ENCODE peak calls at places on chromosomes 16 and 17, in eight cellular contexts. One of them, this sample, is unnamed.

GRCh38 chr16:23155445-23156049 is 6.3 kb upstream of the USP31 start:
- DNase-seq in sigmoid colon: no peak
- DNase-seq in CD8-positive, alpha-beta memory T cell: no peak
- DNase-seq in lung: no peak
- DNase-seq in thoracic aorta: no peak
- DNase-seq in cardiac muscle cell: peak; percentile 27
- DNase-seq in left lung: no peak
- DNase-seq in K562: no peak
- DNase-seq in this sample: no peak

GRCh38 chr16:48963901-48964615 is 317.6 kb downstream of the CBLN1 start:
- DNase-seq in sigmoid colon: no peak
- DNase-seq in CD8-positive, alpha-beta memory T cell: no peak
- DNase-seq in lung: no peak
- DNase-seq in thoracic aorta: no peak
- DNase-seq in cardiac muscle cell: no peak
- DNase-seq in left lung: no peak
- DNase-seq in K562: no peak
- DNase-seq in this sample: no peak

GRCh38 chr16:51465026-51465425 is 314.0 kb upstream of the SALL1 start:
- DNase-seq in sigmoid colon: no peak
- DNase-seq in CD8-positive, alpha-beta memory T cell: no peak
- DNase-seq in lung: no peak
- DNase-seq in thoracic aorta: no peak
- DNase-seq in cardiac muscle cell: no peak
- DNase-seq in left lung: no peak
- DNase-seq in K562: no peak
- DNase-seq in this sample: no peak

GRCh38 chr17:48460055-48460454 is 30.0 kb upstream of the SKAP1 start:
- DNase-seq in sigmoid colon: no peak
- DNase-seq in CD8-positive, alpha-beta memory T cell: no peak
- DNase-seq in lung: no peak
- DNase-seq in thoracic aorta: no peak
- DNase-seq in cardiac muscle cell: no peak
- DNase-seq in left lung: no peak
- DNase-seq in K562: peak; percentile 69
- DNase-seq in this sample: no peak

GRCh38 chr16:35706901-35707300 is 2247.5 kb downstream of the TP53TG3F start:
- DNase-seq in sigmoid colon: no peak
- DNase-seq in CD8-positive, alpha-beta memory T cell: no peak
- DNase-seq in lung: no peak
- DNase-seq in thoracic aorta: no peak
- DNase-seq in cardiac muscle cell: no peak
- DNase-seq in left lung: no peak
- DNase-seq in K562: no peak
- DNase-seq in this sample: no peak

GRCh38 chr16:65274576-65274975 is 152.7 kb upstream of the CDH11 start:
- DNase-seq in sigmoid colon: no peak
- DNase-seq in CD8-positive, alpha-beta memory T cell: no peak
- DNase-seq in lung: no peak
- DNase-seq in thoracic aorta: no peak
- DNase-seq in cardiac muscle cell: no peak
- DNase-seq in left lung: no peak
- DNase-seq in K562: no peak
- DNase-seq in this sample: no peak

GRCh38 chr17:79597996-79598557 is 12.8 kb downstream of the RBFOX3 start:
- DNase-seq in sigmoid colon: no peak
- DNase-seq in CD8-positive, alpha-beta memory T cell: no peak
- DNase-seq in lung: no peak
- DNase-seq in thoracic aorta: no peak
- DNase-seq in cardiac muscle cell: no peak
- DNase-seq in left lung: no peak
- DNase-seq in K562: no peak
- DNase-seq in this sample: no peak

GRCh38 chr16:69448470-69449193 is 24.2 kb downstream of the CYB5B start:
- DNase-seq in sigmoid colon: no peak
- DNase-seq in CD8-positive, alpha-beta memory T cell: no peak
- DNase-seq in lung: no peak
- DNase-seq in thoracic aorta: no peak
- DNase-seq in cardiac muscle cell: no peak
- DNase-seq in left lung: no peak
- DNase-seq in K562: no peak
- DNase-seq in this sample: no peak

GRCh38 chr17:5110816-5111215 is 862 bp downstream of the ZNF232 start:
- DNase-seq in sigmoid colon: no peak
- DNase-seq in CD8-positive, alpha-beta memory T cell: no peak
- DNase-seq in lung: no peak
- DNase-seq in thoracic aorta: no peak
- DNase-seq in cardiac muscle cell: no peak
- DNase-seq in left lung: no peak
- DNase-seq in K562: no peak
- DNase-seq in this sample: no peak

GRCh38 chr16:48366165-48367093 is 18.8 kb downstream of the SIAH1 start:
- DNase-seq in sigmoid colon: peak; percentile 79
- DNase-seq in CD8-positive, alpha-beta memory T cell: peak; percentile 62
- DNase-seq in lung: peak; percentile 65
- DNase-seq in thoracic aorta: no peak
- DNase-seq in cardiac muscle cell: peak; percentile 39
- DNase-seq in left lung: no peak
- DNase-seq in K562: no peak
- DNase-seq in this sample: peak; percentile 49

GRCh38 chr17:42518046-42518754 is 17.8 kb upstream of the NAGLU start:
- DNase-seq in sigmoid colon: peak; percentile 97
- DNase-seq in CD8-positive, alpha-beta memory T cell: no peak
- DNase-seq in lung: peak; percentile 80
- DNase-seq in thoracic aorta: peak; percentile 80
- DNase-seq in cardiac muscle cell: no peak
- DNase-seq in left lung: peak; percentile 81
- DNase-seq in K562: peak; percentile 37
- DNase-seq in this sample: no peak

GRCh38 chr17:10600551-10600950 is 51.1 kb upstream of the MYH2 start:
- DNase-seq in sigmoid colon: no peak
- DNase-seq in CD8-positive, alpha-beta memory T cell: no peak
- DNase-seq in lung: no peak
- DNase-seq in thoracic aorta: no peak
- DNase-seq in cardiac muscle cell: peak; percentile 42
- DNase-seq in left lung: no peak
- DNase-seq in K562: no peak
- DNase-seq in this sample: no peak

GRCh38 chr16:56353054-56353921 is 72.1 kb downstream of the AMFR start:
- DNase-seq in sigmoid colon: peak; percentile 55
- DNase-seq in CD8-positive, alpha-beta memory T cell: no peak
- DNase-seq in lung: no peak
- DNase-seq in thoracic aorta: no peak
- DNase-seq in cardiac muscle cell: no peak
- DNase-seq in left lung: peak; percentile 4
- DNase-seq in K562: no peak
- DNase-seq in this sample: no peak

GRCh38 chr17:50469005-50469605 is 425 bp upstream of the CHAD start:
- DNase-seq in sigmoid colon: peak; percentile 62
- DNase-seq in CD8-positive, alpha-beta memory T cell: no peak
- DNase-seq in lung: no peak
- DNase-seq in thoracic aorta: no peak
- DNase-seq in cardiac muscle cell: no peak
- DNase-seq in left lung: no peak
- DNase-seq in K562: no peak
- DNase-seq in this sample: no peak

GRCh38 chr17:67765623-67766022 is 47.9 kb downstream of the NOL11 start:
- DNase-seq in sigmoid colon: peak; percentile 8
- DNase-seq in CD8-positive, alpha-beta memory T cell: no peak
- DNase-seq in lung: no peak
- DNase-seq in thoracic aorta: no peak
- DNase-seq in cardiac muscle cell: no peak
- DNase-seq in left lung: no peak
- DNase-seq in K562: peak; percentile 57
- DNase-seq in this sample: no peak

GRCh38 chr16:1475552-1476114 is 805 bp upstream of the CLCN7 start:
- DNase-seq in sigmoid colon: no peak
- DNase-seq in CD8-positive, alpha-beta memory T cell: no peak
- DNase-seq in lung: no peak
- DNase-seq in thoracic aorta: no peak
- DNase-seq in cardiac muscle cell: no peak
- DNase-seq in left lung: no peak
- DNase-seq in K562: no peak
- DNase-seq in this sample: no peak

GRCh38 chr17:36188891-36189306 is 7.7 kb downstream of the CCL3L1 start:
- DNase-seq in sigmoid colon: no peak
- DNase-seq in CD8-positive, alpha-beta memory T cell: no peak
- DNase-seq in lung: no peak
- DNase-seq in thoracic aorta: no peak
- DNase-seq in cardiac muscle cell: no peak
- DNase-seq in left lung: no peak
- DNase-seq in K562: no peak
- DNase-seq in this sample: no peak

GRCh38 chr17:5499790-5500189 is 13.4 kb downstream of the MIS12 start:
- DNase-seq in sigmoid colon: no peak
- DNase-seq in CD8-positive, alpha-beta memory T cell: no peak
- DNase-seq in lung: no peak
- DNase-seq in thoracic aorta: no peak
- DNase-seq in cardiac muscle cell: peak; percentile 59
- DNase-seq in left lung: no peak
- DNase-seq in K562: no peak
- DNase-seq in this sample: no peak

GRCh38 chr16:8782673-8783072 is 14.8 kb downstream of the TMEM186 start:
- DNase-seq in sigmoid colon: no peak
- DNase-seq in CD8-positive, alpha-beta memory T cell: no peak
- DNase-seq in lung: no peak
- DNase-seq in thoracic aorta: no peak
- DNase-seq in cardiac muscle cell: no peak
- DNase-seq in left lung: no peak
- DNase-seq in K562: no peak
- DNase-seq in this sample: no peak

DNA sequence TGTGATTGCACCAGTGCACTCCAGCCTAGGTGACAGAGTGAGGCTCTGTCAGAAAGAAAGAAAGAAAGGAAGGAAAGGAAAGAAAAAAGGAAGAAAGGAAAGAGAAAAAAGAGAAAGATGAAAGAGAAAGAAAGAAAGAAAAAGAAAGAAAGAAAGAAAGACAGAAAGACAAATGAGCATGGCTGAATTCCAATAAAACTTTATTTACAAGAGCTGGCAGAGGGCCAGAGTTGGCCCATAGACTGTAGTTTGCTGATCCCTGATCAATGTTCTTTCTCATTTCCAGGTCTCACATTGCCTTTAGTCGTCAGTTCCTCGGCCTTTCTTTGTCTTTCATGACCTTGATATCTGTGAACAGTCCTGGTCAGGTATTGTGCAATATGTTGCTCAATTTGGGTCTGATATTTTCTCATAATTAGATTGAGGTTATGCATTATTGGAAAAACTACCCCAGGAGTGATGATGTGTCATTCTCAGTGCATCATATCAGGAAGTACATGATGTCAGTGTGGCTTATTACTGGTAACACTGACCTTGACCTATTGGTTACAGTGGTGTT is 68.5 kb upstream of the MED9 start:
- DNase-seq in sigmoid colon: no peak
- DNase-seq in CD8-positive, alpha-beta memory T cell: no peak
- DNase-seq in lung: no peak
- DNase-seq in thoracic aorta: no peak
- DNase-seq in cardiac muscle cell: no peak
- DNase-seq in left lung: no peak
- DNase-seq in K562: no peak
- DNase-seq in this sample: no peak
- H3K4me1 ChIP-seq in sigmoid colon: no peaks in the 10 kb centered on the region
- H3K4me1 ChIP-seq in CD8-positive, alpha-beta memory T cell: peaks cover 34% of the 10 kb centered on the region
- H3K4me1 ChIP-seq in lung: no peaks in the 10 kb centered on the region
- H3K4me1 ChIP-seq in thoracic aorta: no peaks in the 10 kb centered on the region
- H3K4me1 ChIP-seq in cardiac muscle cell: no peaks in the 10 kb centered on the region
- H3K4me1 ChIP-seq in left lung: peaks cover 27% of the 10 kb centered on the region
- H3K4me1 ChIP-seq in K562: no peaks in the 10 kb centered on the region
- H3K4me1 ChIP-seq in this sample: no peaks in the 10 kb centered on the region

DNA sequence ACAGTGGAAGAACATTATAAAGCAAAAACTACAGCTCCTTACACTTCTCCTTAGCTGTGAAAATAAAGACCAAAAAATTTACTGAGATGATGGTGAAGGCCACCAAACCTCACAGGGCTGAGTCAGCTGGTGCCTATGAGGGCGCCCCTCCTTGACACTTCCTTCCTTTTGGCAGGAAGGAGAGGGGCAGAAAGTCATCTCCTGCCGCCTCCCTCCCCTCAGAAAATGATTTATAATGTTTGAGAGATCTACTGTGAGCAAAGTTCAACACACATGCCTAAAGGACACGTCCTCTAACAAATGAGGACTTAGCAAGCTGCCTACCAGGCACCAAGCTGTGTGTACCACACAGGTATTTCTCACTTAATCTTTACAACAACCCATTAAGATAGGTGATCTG is 245.7 kb downstream of the PRKCA start:
- DNase-seq in sigmoid colon: no peak
- DNase-seq in CD8-positive, alpha-beta memory T cell: no peak
- DNase-seq in lung: no peak
- DNase-seq in thoracic aorta: no peak
- DNase-seq in cardiac muscle cell: no peak
- DNase-seq in left lung: no peak
- DNase-seq in K562: no peak
- DNase-seq in this sample: no peak
- H3K4me1 ChIP-seq in sigmoid colon: peaks cover 37% of the 10 kb centered on the region
- H3K4me1 ChIP-seq in CD8-positive, alpha-beta memory T cell: peaks cover 36% of the 10 kb centered on the region
- H3K4me1 ChIP-seq in lung: peaks cover 4% of the 10 kb centered on the region
- H3K4me1 ChIP-seq in thoracic aorta: no peaks in the 10 kb centered on the region
- H3K4me1 ChIP-seq in cardiac muscle cell: peaks cover 8% of the 10 kb centered on the region
- H3K4me1 ChIP-seq in left lung: peaks cover 12% of the 10 kb centered on the region
- H3K4me1 ChIP-seq in K562: no peaks in the 10 kb centered on the region
- H3K4me1 ChIP-seq in this sample: no peaks in the 10 kb centered on the region

DNA sequence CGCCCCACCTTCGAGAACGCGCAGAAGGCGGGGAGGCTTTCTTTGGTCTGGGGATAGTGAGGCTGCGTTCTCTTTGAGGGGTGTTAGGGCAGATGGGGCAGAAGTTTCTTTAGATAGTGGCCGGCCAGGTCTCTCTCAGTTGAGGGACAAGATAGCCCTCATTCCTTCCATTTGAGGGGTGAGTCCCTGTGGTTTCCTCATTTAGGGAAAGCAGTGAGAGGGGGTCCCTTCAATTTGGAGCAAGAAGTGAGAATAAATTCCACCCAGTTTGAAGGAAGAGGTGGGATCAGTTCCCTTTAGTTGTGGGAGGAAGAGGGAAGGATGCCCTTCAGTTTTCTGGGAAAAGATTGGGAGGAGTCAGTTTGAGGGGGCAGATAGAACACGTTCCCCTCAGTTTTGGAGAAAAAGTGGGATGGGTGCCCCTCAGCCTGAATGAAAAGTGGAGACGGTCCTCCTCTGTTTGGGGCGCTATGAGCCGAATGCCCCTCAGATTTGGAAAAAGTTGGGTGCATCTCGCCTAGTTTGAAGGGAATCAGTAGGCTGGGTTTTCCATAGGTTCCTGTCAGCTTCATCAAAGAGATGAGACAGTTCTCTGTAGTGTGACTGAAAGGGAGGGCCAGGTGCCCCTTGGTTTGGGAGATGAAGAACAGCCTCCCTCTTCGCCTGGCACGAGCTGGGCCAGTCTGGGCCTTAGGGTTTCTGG is 568 bp upstream of the FHOD1 start:
- DNase-seq in sigmoid colon: no peak
- DNase-seq in CD8-positive, alpha-beta memory T cell: no peak
- DNase-seq in lung: no peak
- DNase-seq in thoracic aorta: no peak
- DNase-seq in cardiac muscle cell: no peak
- DNase-seq in left lung: no peak
- DNase-seq in K562: no peak
- DNase-seq in this sample: no peak
- H3K4me1 ChIP-seq in sigmoid colon: peaks cover 52% of the 10 kb centered on the region
- H3K4me1 ChIP-seq in CD8-positive, alpha-beta memory T cell: peaks cover 48% of the 10 kb centered on the region
- H3K4me1 ChIP-seq in lung: peaks cover 27% of the 10 kb centered on the region
- H3K4me1 ChIP-seq in thoracic aorta: peaks cover 44% of the 10 kb centered on the region
- H3K4me1 ChIP-seq in cardiac muscle cell: peaks cover 5% of the 10 kb centered on the region
- H3K4me1 ChIP-seq in left lung: peaks cover 54% of the 10 kb centered on the region
- H3K4me1 ChIP-seq in K562: peaks cover 64% of the 10 kb centered on the region
- H3K4me1 ChIP-seq in this sample: peaks cover 17% of the 10 kb centered on the region

GRCh38 chr16:31127182-31127581 is 8.3 kb downstream of the PRSS8 start:
- DNase-seq in sigmoid colon: no peak
- DNase-seq in CD8-positive, alpha-beta memory T cell: no peak
- DNase-seq in lung: no peak
- DNase-seq in thoracic aorta: no peak
- DNase-seq in cardiac muscle cell: no peak
- DNase-seq in left lung: no peak
- DNase-seq in K562: no peak
- DNase-seq in this sample: no peak
- H3K4me1 ChIP-seq in sigmoid colon: no peaks in the 10 kb centered on the region
- H3K4me1 ChIP-seq in CD8-positive, alpha-beta memory T cell: no peaks in the 10 kb centered on the region
- H3K4me1 ChIP-seq in lung: peaks cover 6% of the 10 kb centered on the region
- H3K4me1 ChIP-seq in thoracic aorta: no peaks in the 10 kb centered on the region
- H3K4me1 ChIP-seq in cardiac muscle cell: no peaks in the 10 kb centered on the region
- H3K4me1 ChIP-seq in left lung: peaks cover 57% of the 10 kb centered on the region
- H3K4me1 ChIP-seq in K562: peaks cover 52% of the 10 kb centered on the region
- H3K4me1 ChIP-seq in this sample: no peaks in the 10 kb centered on the region